ENCODE peak calls at places on chromosomes 4 and X, in eight cellular contexts. One of them, this sample, is unnamed.

GRCh38 chr4:139651282-139652194 is 14.1 kb upstream of the MGST2 start:
- DNase-seq in stimulated activated CD4-positive, alpha-beta T cell treated with anti-CD3 and anti-CD28 coated beads, Interleukin-4, amount 100 ng/mL, for 48 hours: peak
- DNase-seq in lower leg skin: peak
- DNase-seq in brain microvascular endothelial cell: peak
- DNase-seq in hypothalamus: peak
- DNase-seq in activated T-helper 1 cell treated with anti-CD3 and anti-CD28 coated beads, Interleukin-2, amount 50 U/mL, for 16 hours: peak
- DNase-seq in activated naive CD8-positive, alpha-beta T cell treated with anti-CD3 and anti-CD28 coated beads, Interleukin-2, amount 50 U/mL, for 24 hours: peak
- DNase-seq in GM13977: peak
- DNase-seq in this sample: peak

GRCh38 chr4:184473515-184474260 is 662 bp downstream of the IRF2 start:
- DNase-seq in activated T-helper 1 cell treated with anti-CD3 and anti-CD28 coated beads, Interleukin-2, amount 50 U/mL, for 16 hours: peak
- DNase-seq in activated naive CD8-positive, alpha-beta T cell treated with anti-CD3 and anti-CD28 coated beads, Interleukin-2, amount 50 U/mL, for 24 hours: peak
- DNase-seq in lower leg skin: peak
- DNase-seq in GM13977: peak
- DNase-seq in brain microvascular endothelial cell: peak
- DNase-seq in hypothalamus: no peak
- DNase-seq in stimulated activated CD4-positive, alpha-beta T cell treated with anti-CD3 and anti-CD28 coated beads, Interleukin-4, amount 100 ng/mL, for 48 hours: no peak
- DNase-seq in this sample: peak

GRCh38 chrX:108415146-108415545 is 23.1 kb downstream of the COL4A6 start:
- DNase-seq in stimulated activated CD4-positive, alpha-beta T cell treated with anti-CD3 and anti-CD28 coated beads, Interleukin-4, amount 100 ng/mL, for 48 hours: no peak
- DNase-seq in lower leg skin: no peak
- DNase-seq in activated T-helper 1 cell treated with anti-CD3 and anti-CD28 coated beads, Interleukin-2, amount 50 U/mL, for 16 hours: no peak
- DNase-seq in hypothalamus: no peak
- DNase-seq in GM13977: no peak
- DNase-seq in brain microvascular endothelial cell: no peak
- DNase-seq in activated naive CD8-positive, alpha-beta T cell treated with anti-CD3 and anti-CD28 coated beads, Interleukin-2, amount 50 U/mL, for 24 hours: no peak
- DNase-seq in this sample: no peak

GRCh38 chr4:118280501-118281218 is 72.1 kb downstream of the PRSS12 start:
- DNase-seq in GM13977: no peak
- DNase-seq in lower leg skin: no peak
- DNase-seq in activated T-helper 1 cell treated with anti-CD3 and anti-CD28 coated beads, Interleukin-2, amount 50 U/mL, for 16 hours: no peak
- DNase-seq in activated naive CD8-positive, alpha-beta T cell treated with anti-CD3 and anti-CD28 coated beads, Interleukin-2, amount 50 U/mL, for 24 hours: peak
- DNase-seq in hypothalamus: no peak
- DNase-seq in brain microvascular endothelial cell: peak
- DNase-seq in stimulated activated CD4-positive, alpha-beta T cell treated with anti-CD3 and anti-CD28 coated beads, Interleukin-4, amount 100 ng/mL, for 48 hours: no peak
- DNase-seq in this sample: no peak

GRCh38 chrX:119488749-119489148 is 20.5 kb downstream of the SLC25A5 start:
- DNase-seq in activated T-helper 1 cell treated with anti-CD3 and anti-CD28 coated beads, Interleukin-2, amount 50 U/mL, for 16 hours: no peak
- DNase-seq in brain microvascular endothelial cell: peak
- DNase-seq in lower leg skin: peak
- DNase-seq in GM13977: peak
- DNase-seq in activated naive CD8-positive, alpha-beta T cell treated with anti-CD3 and anti-CD28 coated beads, Interleukin-2, amount 50 U/mL, for 24 hours: peak
- DNase-seq in hypothalamus: peak
- DNase-seq in stimulated activated CD4-positive, alpha-beta T cell treated with anti-CD3 and anti-CD28 coated beads, Interleukin-4, amount 100 ng/mL, for 48 hours: no peak
- DNase-seq in this sample: peak

GRCh38 chr4:78165758-78166157 is 108.6 kb downstream of the FRAS1 start:
- DNase-seq in activated T-helper 1 cell treated with anti-CD3 and anti-CD28 coated beads, Interleukin-2, amount 50 U/mL, for 16 hours: no peak
- DNase-seq in brain microvascular endothelial cell: no peak
- DNase-seq in hypothalamus: no peak
- DNase-seq in GM13977: no peak
- DNase-seq in activated naive CD8-positive, alpha-beta T cell treated with anti-CD3 and anti-CD28 coated beads, Interleukin-2, amount 50 U/mL, for 24 hours: no peak
- DNase-seq in stimulated activated CD4-positive, alpha-beta T cell treated with anti-CD3 and anti-CD28 coated beads, Interleukin-4, amount 100 ng/mL, for 48 hours: no peak
- DNase-seq in lower leg skin: no peak
- DNase-seq in this sample: no peak

GRCh38 chrX:120797201-120797938 is 78.3 kb downstream of the CT47B1 start:
- DNase-seq in lower leg skin: no peak
- DNase-seq in stimulated activated CD4-positive, alpha-beta T cell treated with anti-CD3 and anti-CD28 coated beads, Interleukin-4, amount 100 ng/mL, for 48 hours: no peak
- DNase-seq in GM13977: no peak
- DNase-seq in activated naive CD8-positive, alpha-beta T cell treated with anti-CD3 and anti-CD28 coated beads, Interleukin-2, amount 50 U/mL, for 24 hours: no peak
- DNase-seq in hypothalamus: no peak
- DNase-seq in brain microvascular endothelial cell: no peak
- DNase-seq in activated T-helper 1 cell treated with anti-CD3 and anti-CD28 coated beads, Interleukin-2, amount 50 U/mL, for 16 hours: no peak
- DNase-seq in this sample: no peak

GRCh38 chr4:29558789-29559188 is 1161.4 kb upstream of the PCDH7 start:
- DNase-seq in activated T-helper 1 cell treated with anti-CD3 and anti-CD28 coated beads, Interleukin-2, amount 50 U/mL, for 16 hours: no peak
- DNase-seq in stimulated activated CD4-positive, alpha-beta T cell treated with anti-CD3 and anti-CD28 coated beads, Interleukin-4, amount 100 ng/mL, for 48 hours: no peak
- DNase-seq in GM13977: no peak
- DNase-seq in activated naive CD8-positive, alpha-beta T cell treated with anti-CD3 and anti-CD28 coated beads, Interleukin-2, amount 50 U/mL, for 24 hours: no peak
- DNase-seq in brain microvascular endothelial cell: no peak
- DNase-seq in hypothalamus: no peak
- DNase-seq in lower leg skin: no peak
- DNase-seq in this sample: no peak

GRCh38 chr4:113049421-113050355 is at the start of gene ANK2:
- DNase-seq in lower leg skin: no peak
- DNase-seq in brain microvascular endothelial cell: no peak
- DNase-seq in hypothalamus: peak
- DNase-seq in GM13977: no peak
- DNase-seq in activated T-helper 1 cell treated with anti-CD3 and anti-CD28 coated beads, Interleukin-2, amount 50 U/mL, for 16 hours: no peak
- DNase-seq in activated naive CD8-positive, alpha-beta T cell treated with anti-CD3 and anti-CD28 coated beads, Interleukin-2, amount 50 U/mL, for 24 hours: no peak
- DNase-seq in stimulated activated CD4-positive, alpha-beta T cell treated with anti-CD3 and anti-CD28 coated beads, Interleukin-4, amount 100 ng/mL, for 48 hours: no peak
- DNase-seq in this sample: peak